ENCODE peak calls at places on chromosomes 12 and 14, in eight cellular contexts. One of them, this sample, is unnamed.

GRCh38 chr12:111673503-111673902 is 12.3 kb downstream of the BRAP start:
- DNase-seq in NCI-H1092 treated with DMSO at 0.1 percent for 48 hours: no peak
- DNase-seq in GM20000: no peak
- DNase-seq in adipocyte: peak
- DNase-seq in SHP77: no peak
- DNase-seq in cardiac fibroblast: peak
- DNase-seq in GM13977: no peak
- DNase-seq in right lobe of liver: no peak
- DNase-seq in this sample: peak

GRCh38 chr12:104596128-104596799 is 139.5 kb downstream of the CHST11 start:
- DNase-seq in GM13977: no peak
- DNase-seq in GM20000: no peak
- DNase-seq in right lobe of liver: no peak
- DNase-seq in SHP77: no peak
- DNase-seq in NCI-H1092 treated with DMSO at 0.1 percent for 48 hours: no peak
- DNase-seq in cardiac fibroblast: peak
- DNase-seq in adipocyte: peak
- DNase-seq in this sample: peak

GRCh38 chr12:116508145-116509121 is 50.7 kb upstream of the MAP1LC3B2 start:
- DNase-seq in SHP77: no peak
- DNase-seq in NCI-H1092 treated with DMSO at 0.1 percent for 48 hours: no peak
- DNase-seq in right lobe of liver: no peak
- DNase-seq in cardiac fibroblast: peak
- DNase-seq in adipocyte: peak
- DNase-seq in GM20000: peak
- DNase-seq in GM13977: no peak
- DNase-seq in this sample: no peak

GRCh38 chr12:68036642-68037041 is 47.4 kb downstream of the IFNG-AS1 start:
- DNase-seq in NCI-H1092 treated with DMSO at 0.1 percent for 48 hours: no peak
- DNase-seq in right lobe of liver: no peak
- DNase-seq in GM13977: no peak
- DNase-seq in GM20000: no peak
- DNase-seq in adipocyte: no peak
- DNase-seq in SHP77: no peak
- DNase-seq in cardiac fibroblast: no peak
- DNase-seq in this sample: no peak

GRCh38 chr14:60183724-60184596 is 18.8 kb upstream of the DHRS7 start:
- DNase-seq in adipocyte: peak
- DNase-seq in NCI-H1092 treated with DMSO at 0.1 percent for 48 hours: peak
- DNase-seq in SHP77: peak
- DNase-seq in GM20000: no peak
- DNase-seq in GM13977: no peak
- DNase-seq in right lobe of liver: no peak
- DNase-seq in cardiac fibroblast: peak
- DNase-seq in this sample: peak

GRCh38 chr14:34956906-34957305 is 25.9 kb upstream of the SRP54 start:
- DNase-seq in GM20000: no peak
- DNase-seq in NCI-H1092 treated with DMSO at 0.1 percent for 48 hours: no peak
- DNase-seq in right lobe of liver: no peak
- DNase-seq in GM13977: no peak
- DNase-seq in adipocyte: no peak
- DNase-seq in cardiac fibroblast: no peak
- DNase-seq in SHP77: no peak
- DNase-seq in this sample: no peak

GRCh38 chr12:75868501-75868900 is 163.1 kb downstream of the PHLDA1 start:
- DNase-seq in GM13977: no peak
- DNase-seq in NCI-H1092 treated with DMSO at 0.1 percent for 48 hours: peak
- DNase-seq in adipocyte: no peak
- DNase-seq in SHP77: no peak
- DNase-seq in GM20000: no peak
- DNase-seq in right lobe of liver: no peak
- DNase-seq in cardiac fibroblast: no peak
- DNase-seq in this sample: no peak

GRCh38 chr14:93430319-93430801 is 379 bp upstream of the UNC79 start:
- DNase-seq in GM13977: no peak
- DNase-seq in SHP77: peak
- DNase-seq in cardiac fibroblast: peak
- DNase-seq in right lobe of liver: peak
- DNase-seq in adipocyte: peak
- DNase-seq in NCI-H1092 treated with DMSO at 0.1 percent for 48 hours: peak
- DNase-seq in GM20000: no peak
- DNase-seq in this sample: no peak

GRCh38 chr12:5567021-5567744 is 135.3 kb downstream of the NTF3 start:
- DNase-seq in GM20000: no peak
- DNase-seq in NCI-H1092 treated with DMSO at 0.1 percent for 48 hours: peak
- DNase-seq in GM13977: no peak
- DNase-seq in cardiac fibroblast: no peak
- DNase-seq in right lobe of liver: no peak
- DNase-seq in adipocyte: no peak
- DNase-seq in SHP77: no peak
- DNase-seq in this sample: no peak

GRCh38 chr14:60956202-60956601 is 24.7 kb downstream of the TRMT5 start:
- DNase-seq in adipocyte: no peak
- DNase-seq in GM20000: no peak
- DNase-seq in NCI-H1092 treated with DMSO at 0.1 percent for 48 hours: no peak
- DNase-seq in SHP77: no peak
- DNase-seq in right lobe of liver: no peak
- DNase-seq in cardiac fibroblast: no peak
- DNase-seq in GM13977: no peak
- DNase-seq in this sample: no peak

GRCh38 chr12:28024231-28024995 is 51.9 kb upstream of the PTHLH start:
- DNase-seq in right lobe of liver: no peak
- DNase-seq in adipocyte: peak
- DNase-seq in NCI-H1092 treated with DMSO at 0.1 percent for 48 hours: no peak
- DNase-seq in GM13977: no peak
- DNase-seq in SHP77: no peak
- DNase-seq in cardiac fibroblast: peak
- DNase-seq in GM20000: no peak
- DNase-seq in this sample: peak

GRCh38 chr12:72509893-72510292 is 237.7 kb downstream of the TRHDE start:
- DNase-seq in GM13977: no peak
- DNase-seq in NCI-H1092 treated with DMSO at 0.1 percent for 48 hours: no peak
- DNase-seq in adipocyte: no peak
- DNase-seq in cardiac fibroblast: no peak
- DNase-seq in GM20000: no peak
- DNase-seq in SHP77: no peak
- DNase-seq in right lobe of liver: no peak
- DNase-seq in this sample: no peak

GRCh38 chr12:105623337-105623736 is 292.8 kb downstream of the C12orf75 start:
- DNase-seq in GM13977: no peak
- DNase-seq in adipocyte: no peak
- DNase-seq in NCI-H1092 treated with DMSO at 0.1 percent for 48 hours: no peak
- DNase-seq in GM20000: no peak
- DNase-seq in cardiac fibroblast: no peak
- DNase-seq in right lobe of liver: no peak
- DNase-seq in SHP77: no peak
- DNase-seq in this sample: no peak

GRCh38 chr14:99564256-99564902 is 39.6 kb downstream of the CCDC85C start:
- DNase-seq in adipocyte: peak
- DNase-seq in GM13977: no peak
- DNase-seq in cardiac fibroblast: peak
- DNase-seq in NCI-H1092 treated with DMSO at 0.1 percent for 48 hours: peak
- DNase-seq in SHP77: peak
- DNase-seq in GM20000: no peak
- DNase-seq in right lobe of liver: peak
- DNase-seq in this sample: no peak

GRCh38 chr12:82082476-82082875 is 275.7 kb downstream of the CCDC59 start:
- DNase-seq in GM13977: no peak
- DNase-seq in adipocyte: no peak
- DNase-seq in right lobe of liver: no peak
- DNase-seq in NCI-H1092 treated with DMSO at 0.1 percent for 48 hours: no peak
- DNase-seq in SHP77: no peak
- DNase-seq in cardiac fibroblast: no peak
- DNase-seq in GM20000: no peak
- DNase-seq in this sample: no peak

GRCh38 chr14:103141117-103141796 is 18.0 kb downstream of the TNFAIP2 start:
- DNase-seq in adipocyte: no peak
- DNase-seq in NCI-H1092 treated with DMSO at 0.1 percent for 48 hours: peak
- DNase-seq in SHP77: peak
- DNase-seq in right lobe of liver: no peak
- DNase-seq in cardiac fibroblast: peak
- DNase-seq in GM13977: peak
- DNase-seq in GM20000: peak
- DNase-seq in this sample: peak

GRCh38 chr12:38921025-38921677 is 15.8 kb upstream of the CPNE8 start:
- DNase-seq in NCI-H1092 treated with DMSO at 0.1 percent for 48 hours: peak
- DNase-seq in SHP77: peak
- DNase-seq in cardiac fibroblast: peak
- DNase-seq in GM13977: peak
- DNase-seq in GM20000: peak
- DNase-seq in right lobe of liver: no peak
- DNase-seq in adipocyte: no peak
- DNase-seq in this sample: peak

GRCh38 chr12:94242871-94243270 is 94.5 kb downstream of the PLXNC1 start:
- DNase-seq in right lobe of liver: no peak
- DNase-seq in adipocyte: no peak
- DNase-seq in cardiac fibroblast: no peak
- DNase-seq in NCI-H1092 treated with DMSO at 0.1 percent for 48 hours: peak
- DNase-seq in SHP77: no peak
- DNase-seq in GM13977: no peak
- DNase-seq in GM20000: no peak
- DNase-seq in this sample: no peak

GRCh38 chr12:5511644-5512584 is 80.0 kb downstream of the NTF3 start:
- DNase-seq in right lobe of liver: no peak
- DNase-seq in NCI-H1092 treated with DMSO at 0.1 percent for 48 hours: no peak
- DNase-seq in GM13977: peak
- DNase-seq in SHP77: no peak
- DNase-seq in adipocyte: peak
- DNase-seq in GM20000: no peak
- DNase-seq in cardiac fibroblast: peak
- DNase-seq in this sample: no peak

GRCh38 chr12:94575645-94576393 is 74.5 kb downstream of the TMCC3 start:
- DNase-seq in cardiac fibroblast: no peak
- DNase-seq in NCI-H1092 treated with DMSO at 0.1 percent for 48 hours: no peak
- DNase-seq in GM20000: no peak
- DNase-seq in GM13977: no peak
- DNase-seq in right lobe of liver: no peak
- DNase-seq in SHP77: no peak
- DNase-seq in adipocyte: no peak
- DNase-seq in this sample: no peak

GRCh38 chr14:57962293-57962996 is 96.6 kb upstream of the SLC35F4 start:
- DNase-seq in right lobe of liver: no peak
- DNase-seq in NCI-H1092 treated with DMSO at 0.1 percent for 48 hours: no peak
- DNase-seq in SHP77: no peak
- DNase-seq in GM13977: no peak
- DNase-seq in adipocyte: peak
- DNase-seq in cardiac fibroblast: no peak
- DNase-seq in GM20000: no peak
- DNase-seq in this sample: no peak

GRCh38 chr14:89933002-89933401 is 21.5 kb downstream of the EFCAB11 start:
- DNase-seq in adipocyte: no peak
- DNase-seq in GM13977: no peak
- DNase-seq in GM20000: no peak
- DNase-seq in NCI-H1092 treated with DMSO at 0.1 percent for 48 hours: peak
- DNase-seq in SHP77: no peak
- DNase-seq in right lobe of liver: no peak
- DNase-seq in cardiac fibroblast: no peak
- DNase-seq in this sample: no peak

GRCh38 chr14:90671382-90671781 is 144.8 kb downstream of the TTC7B start:
- DNase-seq in right lobe of liver: no peak
- DNase-seq in GM13977: no peak
- DNase-seq in GM20000: no peak
- DNase-seq in SHP77: no peak
- DNase-seq in adipocyte: no peak
- DNase-seq in cardiac fibroblast: no peak
- DNase-seq in NCI-H1092 treated with DMSO at 0.1 percent for 48 hours: no peak
- DNase-seq in this sample: no peak

GRCh38 chr12:98253641-98254040 is 261.7 kb upstream of the TMPO start:
- DNase-seq in GM20000: no peak
- DNase-seq in NCI-H1092 treated with DMSO at 0.1 percent for 48 hours: no peak
- DNase-seq in adipocyte: no peak
- DNase-seq in SHP77: no peak
- DNase-seq in GM13977: no peak
- DNase-seq in right lobe of liver: no peak
- DNase-seq in cardiac fibroblast: no peak
- DNase-seq in this sample: no peak

GRCh38 chr14:64721391-64721791 is 17.2 kb downstream of the PLEKHG3 start:
- DNase-seq in GM13977: no peak
- DNase-seq in right lobe of liver: peak
- DNase-seq in adipocyte: peak
- DNase-seq in NCI-H1092 treated with DMSO at 0.1 percent for 48 hours: no peak
- DNase-seq in GM20000: no peak
- DNase-seq in cardiac fibroblast: peak
- DNase-seq in SHP77: no peak
- DNase-seq in this sample: no peak

GRCh38 chr14:55530464-55530863 is 49.5 kb upstream of the KTN1 start:
- DNase-seq in SHP77: no peak
- DNase-seq in GM13977: no peak
- DNase-seq in right lobe of liver: no peak
- DNase-seq in GM20000: no peak
- DNase-seq in cardiac fibroblast: no peak
- DNase-seq in adipocyte: no peak
- DNase-seq in NCI-H1092 treated with DMSO at 0.1 percent for 48 hours: no peak
- DNase-seq in this sample: no peak

GRCh38 chr12:116882742-116883141 is 1.5 kb upstream of the HRK start:
- DNase-seq in GM13977: peak
- DNase-seq in SHP77: peak
- DNase-seq in NCI-H1092 treated with DMSO at 0.1 percent for 48 hours: peak
- DNase-seq in adipocyte: peak
- DNase-seq in cardiac fibroblast: peak
- DNase-seq in right lobe of liver: no peak
- DNase-seq in GM20000: peak
- DNase-seq in this sample: peak

GRCh38 chr12:124720687-124721500 is 142.8 kb downstream of the SCARB1 start:
- DNase-seq in SHP77: peak
- DNase-seq in cardiac fibroblast: peak
- DNase-seq in GM13977: no peak
- DNase-seq in right lobe of liver: no peak
- DNase-seq in GM20000: no peak
- DNase-seq in NCI-H1092 treated with DMSO at 0.1 percent for 48 hours: peak
- DNase-seq in adipocyte: no peak
- DNase-seq in this sample: peak

GRCh38 chr14:30521899-30522736 is 36.8 kb upstream of the G2E3 start:
- DNase-seq in GM20000: peak
- DNase-seq in GM13977: peak
- DNase-seq in cardiac fibroblast: peak
- DNase-seq in adipocyte: peak
- DNase-seq in NCI-H1092 treated with DMSO at 0.1 percent for 48 hours: peak
- DNase-seq in right lobe of liver: no peak
- DNase-seq in SHP77: peak
- DNase-seq in this sample: peak

GRCh38 chr12:46553266-46553665 is 180.7 kb upstream of the SLC38A2 start:
- DNase-seq in SHP77: no peak
- DNase-seq in GM13977: no peak
- DNase-seq in right lobe of liver: no peak
- DNase-seq in cardiac fibroblast: peak
- DNase-seq in adipocyte: peak
- DNase-seq in GM20000: no peak
- DNase-seq in NCI-H1092 treated with DMSO at 0.1 percent for 48 hours: no peak
- DNase-seq in this sample: peak

GRCh38 chr12:15334225-15334624 is 11.9 kb downstream of the PTPRO start:
- DNase-seq in NCI-H1092 treated with DMSO at 0.1 percent for 48 hours: no peak
- DNase-seq in cardiac fibroblast: no peak
- DNase-seq in adipocyte: no peak
- DNase-seq in GM20000: no peak
- DNase-seq in SHP77: no peak
- DNase-seq in right lobe of liver: no peak
- DNase-seq in GM13977: no peak
- DNase-seq in this sample: peak

GRCh38 chr14:78987006-78987405 is 816.8 kb downstream of the NRXN3 start:
- DNase-seq in NCI-H1092 treated with DMSO at 0.1 percent for 48 hours: no peak
- DNase-seq in GM13977: no peak
- DNase-seq in cardiac fibroblast: no peak
- DNase-seq in SHP77: no peak
- DNase-seq in right lobe of liver: no peak
- DNase-seq in GM20000: no peak
- DNase-seq in adipocyte: no peak
- DNase-seq in this sample: no peak

GRCh38 chr14:89198544-89199329 is 218.3 kb downstream of the FOXN3 start:
- DNase-seq in GM20000: no peak
- DNase-seq in cardiac fibroblast: peak
- DNase-seq in adipocyte: no peak
- DNase-seq in SHP77: no peak
- DNase-seq in NCI-H1092 treated with DMSO at 0.1 percent for 48 hours: no peak
- DNase-seq in right lobe of liver: no peak
- DNase-seq in GM13977: no peak
- DNase-seq in this sample: no peak

GRCh38 chr14:59308706-59309105 is 120.2 kb downstream of the DAAM1 start:
- DNase-seq in NCI-H1092 treated with DMSO at 0.1 percent for 48 hours: no peak
- DNase-seq in SHP77: no peak
- DNase-seq in adipocyte: no peak
- DNase-seq in GM20000: no peak
- DNase-seq in cardiac fibroblast: peak
- DNase-seq in right lobe of liver: no peak
- DNase-seq in GM13977: no peak
- DNase-seq in this sample: no peak